ENCODE peak calls at places on chromosomes 2 and 18, in eight cellular contexts. One of them, this sample, is unnamed.

GRCh38 chr2:121897335-121897970 is 142.0 kb downstream of the TSN start:
- DNase-seq in AG10803: peak; percentile 45
- DNase-seq in HCT116: peak; percentile 34
- DNase-seq in fibroblast of lung: peak; percentile 25
- DNase-seq in brain microvascular endothelial cell: peak; percentile 52
- DNase-seq in tibial nerve: no peak
- DNase-seq in A549: peak; percentile 44
- DNase-seq in stomach: no peak
- DNase-seq in this sample: no peak

GRCh38 chr2:9230881-9231280 is 24.3 kb downstream of the ASAP2 start:
- DNase-seq in AG10803: peak; percentile 52
- DNase-seq in HCT116: no peak
- DNase-seq in fibroblast of lung: no peak
- DNase-seq in brain microvascular endothelial cell: no peak
- DNase-seq in tibial nerve: no peak
- DNase-seq in A549: no peak
- DNase-seq in stomach: no peak
- DNase-seq in this sample: no peak

GRCh38 chr18:3217930-3218647 is 1.7 kb downstream of the MYOM1 start:
- DNase-seq in AG10803: no peak
- DNase-seq in HCT116: no peak
- DNase-seq in fibroblast of lung: no peak
- DNase-seq in brain microvascular endothelial cell: peak; percentile 54
- DNase-seq in tibial nerve: no peak
- DNase-seq in A549: peak; percentile 55
- DNase-seq in stomach: peak; percentile 41
- DNase-seq in this sample: no peak

GRCh38 chr2:137435176-137435575 is 529.1 kb upstream of the HNMT start:
- DNase-seq in AG10803: peak; percentile 85
- DNase-seq in HCT116: no peak
- DNase-seq in fibroblast of lung: no peak
- DNase-seq in brain microvascular endothelial cell: peak; percentile 11
- DNase-seq in tibial nerve: no peak
- DNase-seq in A549: no peak
- DNase-seq in stomach: no peak
- DNase-seq in this sample: no peak

GRCh38 chr2:191853843-191854242 is 7.0 kb upstream of the CAVIN2 start:
- DNase-seq in AG10803: no peak
- DNase-seq in HCT116: no peak
- DNase-seq in fibroblast of lung: no peak
- DNase-seq in brain microvascular endothelial cell: no peak
- DNase-seq in tibial nerve: no peak
- DNase-seq in A549: no peak
- DNase-seq in stomach: no peak
- DNase-seq in this sample: no peak

GRCh38 chr2:105409717-105410116 is 10.9 kb upstream of the FHL2 start:
- DNase-seq in AG10803: peak; percentile 98
- DNase-seq in HCT116: peak; percentile 48
- DNase-seq in fibroblast of lung: peak; percentile 99
- DNase-seq in brain microvascular endothelial cell: no peak
- DNase-seq in tibial nerve: peak; percentile 32
- DNase-seq in A549: no peak
- DNase-seq in stomach: peak; percentile 83
- DNase-seq in this sample: peak; percentile 92

GRCh38 chr2:46829240-46829970 is 86.2 kb downstream of the MCFD2 start:
- DNase-seq in AG10803: no peak
- DNase-seq in HCT116: no peak
- DNase-seq in fibroblast of lung: no peak
- DNase-seq in brain microvascular endothelial cell: no peak
- DNase-seq in tibial nerve: no peak
- DNase-seq in A549: no peak
- DNase-seq in stomach: no peak
- DNase-seq in this sample: peak; percentile 13

GRCh38 chr18:51721388-51721787 is 523.9 kb upstream of the MEX3C start:
- DNase-seq in AG10803: no peak
- DNase-seq in HCT116: no peak
- DNase-seq in fibroblast of lung: no peak
- DNase-seq in brain microvascular endothelial cell: no peak
- DNase-seq in tibial nerve: no peak
- DNase-seq in A549: no peak
- DNase-seq in stomach: no peak
- DNase-seq in this sample: no peak

GRCh38 chr2:24016853-24017703 is 7.2 kb downstream of the MFSD2B start:
- DNase-seq in AG10803: no peak
- DNase-seq in HCT116: no peak
- DNase-seq in fibroblast of lung: no peak
- DNase-seq in brain microvascular endothelial cell: no peak
- DNase-seq in tibial nerve: no peak
- DNase-seq in A549: no peak
- DNase-seq in stomach: no peak
- DNase-seq in this sample: no peak

GRCh38 chr2:14516844-14517243 is 115.7 kb upstream of the LRATD1 start:
- DNase-seq in AG10803: peak; percentile 96
- DNase-seq in HCT116: no peak
- DNase-seq in fibroblast of lung: peak; percentile 96
- DNase-seq in brain microvascular endothelial cell: peak; percentile 27
- DNase-seq in tibial nerve: no peak
- DNase-seq in A549: no peak
- DNase-seq in stomach: no peak
- DNase-seq in this sample: peak; percentile 95

GRCh38 chr18:23752796-23753195 is 63.5 kb downstream of the LAMA3 start:
- DNase-seq in AG10803: peak; percentile 30
- DNase-seq in HCT116: no peak
- DNase-seq in fibroblast of lung: peak; percentile 17
- DNase-seq in brain microvascular endothelial cell: no peak
- DNase-seq in tibial nerve: no peak
- DNase-seq in A549: no peak
- DNase-seq in stomach: no peak
- DNase-seq in this sample: no peak

GRCh38 chr2:43169091-43169936 is 57.1 kb downstream of the ZFP36L2 start:
- DNase-seq in AG10803: no peak
- DNase-seq in HCT116: no peak
- DNase-seq in fibroblast of lung: no peak
- DNase-seq in brain microvascular endothelial cell: no peak
- DNase-seq in tibial nerve: peak; percentile 32
- DNase-seq in A549: no peak
- DNase-seq in stomach: peak; percentile 80
- DNase-seq in this sample: no peak

GRCh38 chr2:190563109-190563508 is 28.6 kb upstream of the NEMP2 start:
- DNase-seq in AG10803: no peak
- DNase-seq in HCT116: no peak
- DNase-seq in fibroblast of lung: no peak
- DNase-seq in brain microvascular endothelial cell: no peak
- DNase-seq in tibial nerve: no peak
- DNase-seq in A549: no peak
- DNase-seq in stomach: no peak
- DNase-seq in this sample: no peak

GRCh38 chr2:124272442-124272841 is 247.4 kb downstream of the CNTNAP5 start:
- DNase-seq in AG10803: no peak
- DNase-seq in HCT116: no peak
- DNase-seq in fibroblast of lung: no peak
- DNase-seq in brain microvascular endothelial cell: no peak
- DNase-seq in tibial nerve: no peak
- DNase-seq in A549: no peak
- DNase-seq in stomach: no peak
- DNase-seq in this sample: no peak

GRCh38 chr2:31765078-31765835 is 184.5 kb upstream of the SRD5A2 start:
- DNase-seq in AG10803: no peak
- DNase-seq in HCT116: no peak
- DNase-seq in fibroblast of lung: no peak
- DNase-seq in brain microvascular endothelial cell: no peak
- DNase-seq in tibial nerve: no peak
- DNase-seq in A549: no peak
- DNase-seq in stomach: no peak
- DNase-seq in this sample: no peak

GRCh38 chr2:31764169-31764568 is 183.4 kb upstream of the SRD5A2 start:
- DNase-seq in AG10803: peak; percentile 9
- DNase-seq in HCT116: no peak
- DNase-seq in fibroblast of lung: no peak
- DNase-seq in brain microvascular endothelial cell: no peak
- DNase-seq in tibial nerve: no peak
- DNase-seq in A549: no peak
- DNase-seq in stomach: no peak
- DNase-seq in this sample: no peak

GRCh38 chr2:31762085-31762484 is 181.3 kb upstream of the SRD5A2 start:
- DNase-seq in AG10803: no peak
- DNase-seq in HCT116: no peak
- DNase-seq in fibroblast of lung: no peak
- DNase-seq in brain microvascular endothelial cell: no peak
- DNase-seq in tibial nerve: no peak
- DNase-seq in A549: no peak
- DNase-seq in stomach: no peak
- DNase-seq in this sample: no peak
- TF ChIP-seq CTCF in AG10803: no peak
- TF ChIP-seq CTCF in HCT116: no peak
- TF ChIP-seq CTCF in fibroblast of lung: no peak
- TF ChIP-seq CTCF in brain microvascular endothelial cell: no peak
- TF ChIP-seq CTCF in tibial nerve: no peak
- TF ChIP-seq CTCF in A549: no peak
- TF ChIP-seq CTCF in stomach: no peak
- TF ChIP-seq CTCF in this sample: no peak

GRCh38 chr2:216405588-216405987 is 6.7 kb upstream of the SMARCAL1 start:
- DNase-seq in AG10803: no peak
- DNase-seq in HCT116: no peak
- DNase-seq in fibroblast of lung: no peak
- DNase-seq in brain microvascular endothelial cell: no peak
- DNase-seq in tibial nerve: no peak
- DNase-seq in A549: no peak
- DNase-seq in stomach: no peak
- DNase-seq in this sample: no peak

GRCh38 chr2:216410550-216410949 is 1.7 kb upstream of the SMARCAL1 start:
- DNase-seq in AG10803: no peak
- DNase-seq in HCT116: no peak
- DNase-seq in fibroblast of lung: no peak
- DNase-seq in brain microvascular endothelial cell: no peak
- DNase-seq in tibial nerve: no peak
- DNase-seq in A549: no peak
- DNase-seq in stomach: no peak
- DNase-seq in this sample: no peak

GRCh38 chr2:216408426-216409315 is 3.6 kb upstream of the SMARCAL1 start:
- DNase-seq in AG10803: no peak
- DNase-seq in HCT116: no peak
- DNase-seq in fibroblast of lung: no peak
- DNase-seq in brain microvascular endothelial cell: no peak
- DNase-seq in tibial nerve: no peak
- DNase-seq in A549: no peak
- DNase-seq in stomach: no peak
- DNase-seq in this sample: no peak

GRCh38 chr2:216404010-216404618 is 8.2 kb upstream of the SMARCAL1 start:
- DNase-seq in AG10803: peak; percentile 47
- DNase-seq in HCT116: peak; percentile 35
- DNase-seq in fibroblast of lung: no peak
- DNase-seq in brain microvascular endothelial cell: peak; percentile 32
- DNase-seq in tibial nerve: peak; percentile 25
- DNase-seq in A549: peak; percentile 20
- DNase-seq in stomach: peak; percentile 35
- DNase-seq in this sample: peak; percentile 33

DNA sequence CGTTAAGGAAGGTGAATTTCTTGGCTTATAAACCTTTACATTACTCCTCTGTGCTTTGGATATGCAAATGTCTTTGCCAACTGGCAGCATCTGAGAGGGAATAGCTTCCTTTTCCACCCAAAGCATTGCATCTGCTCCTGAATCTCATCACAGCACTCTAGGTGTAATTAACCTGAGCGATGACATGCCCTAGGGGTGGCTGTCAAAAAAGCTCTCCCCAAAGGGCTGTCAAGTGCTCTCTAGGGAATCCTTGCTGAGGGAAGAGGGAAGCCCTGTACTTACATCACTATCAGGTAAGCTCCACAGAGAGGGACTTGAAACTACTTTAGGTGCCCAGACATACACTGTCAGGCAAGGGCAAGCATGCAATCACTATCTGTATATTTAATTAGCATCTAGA is 5.4 kb upstream of the SMARCAL1 start:
- DNase-seq in AG10803: no peak
- DNase-seq in HCT116: no peak
- DNase-seq in fibroblast of lung: no peak
- DNase-seq in brain microvascular endothelial cell: no peak
- DNase-seq in tibial nerve: no peak
- DNase-seq in A549: no peak
- DNase-seq in stomach: no peak
- DNase-seq in this sample: no peak
- H3K4me3 ChIP-seq in AG10803: no peak overlapping the region
- H3K4me3 ChIP-seq in HCT116: no peak overlapping the region
- H3K4me3 ChIP-seq in fibroblast of lung: no peak overlapping the region
- H3K4me3 ChIP-seq in brain microvascular endothelial cell: no peak overlapping the region
- H3K4me3 ChIP-seq in tibial nerve: no peak overlapping the region
- H3K4me3 ChIP-seq in A549: no peak overlapping the region
- H3K4me3 ChIP-seq in stomach: no peak overlapping the region
- H3K4me3 ChIP-seq in this sample: no peak overlapping the region

GRCh38 chr2:159939946-159940345 is 122.5 kb downstream of the PLA2R1 start:
- DNase-seq in AG10803: peak; percentile 26
- DNase-seq in HCT116: peak; percentile 6
- DNase-seq in fibroblast of lung: peak; percentile 36
- DNase-seq in brain microvascular endothelial cell: no peak
- DNase-seq in tibial nerve: no peak
- DNase-seq in A549: peak; percentile 7
- DNase-seq in stomach: no peak
- DNase-seq in this sample: peak; percentile 36
- TF ChIP-seq CTCF in AG10803: peak; percentile 33
- TF ChIP-seq CTCF in HCT116: peak; percentile 27
- TF ChIP-seq CTCF in fibroblast of lung: peak; percentile 42
- TF ChIP-seq CTCF in brain microvascular endothelial cell: peak; percentile 53
- TF ChIP-seq CTCF in tibial nerve: no peak
- TF ChIP-seq CTCF in A549: peak; percentile 55
- TF ChIP-seq CTCF in stomach: no peak
- TF ChIP-seq CTCF in this sample: peak; percentile 40

DNA sequence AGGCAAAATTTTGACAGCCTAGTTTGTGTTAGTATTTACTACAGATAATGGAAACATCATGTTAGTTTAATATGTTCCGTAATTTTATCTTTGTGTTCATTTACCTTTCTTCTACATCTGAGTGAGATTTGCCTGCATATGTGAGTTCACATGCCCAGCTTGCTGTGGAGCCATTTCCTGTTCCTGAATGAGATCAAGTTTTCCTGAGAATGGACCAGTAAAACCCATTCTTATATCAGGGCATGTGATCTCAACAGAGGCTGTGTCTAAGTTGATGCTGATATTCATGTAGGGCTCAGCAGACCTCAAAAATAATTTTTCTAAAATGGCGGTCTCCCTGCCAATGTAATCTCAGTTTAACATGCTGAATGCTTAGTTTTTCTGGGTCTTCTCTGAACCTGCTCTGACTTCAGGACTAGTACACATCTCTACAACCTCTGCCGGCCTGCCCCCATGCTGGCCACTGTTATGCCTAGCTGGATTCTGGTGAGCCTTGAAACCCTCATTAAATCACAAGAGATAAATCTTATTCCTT is 1.0 kb downstream of the IL1A start:
- DNase-seq in AG10803: no peak
- DNase-seq in HCT116: no peak
- DNase-seq in fibroblast of lung: no peak
- DNase-seq in brain microvascular endothelial cell: no peak
- DNase-seq in tibial nerve: no peak
- DNase-seq in A549: no peak
- DNase-seq in stomach: no peak
- DNase-seq in this sample: no peak
- H3K4me3 ChIP-seq in AG10803: no peak overlapping the region
- H3K4me3 ChIP-seq in HCT116: no peak overlapping the region
- H3K4me3 ChIP-seq in fibroblast of lung: no peak overlapping the region
- H3K4me3 ChIP-seq in brain microvascular endothelial cell: no peak overlapping the region
- H3K4me3 ChIP-seq in tibial nerve: no peak overlapping the region
- H3K4me3 ChIP-seq in A549: no peak overlapping the region
- H3K4me3 ChIP-seq in stomach: no peak overlapping the region
- H3K4me3 ChIP-seq in this sample: no peak overlapping the region

This sample was measured in astrocyte of the spinal cord.